ENCODE peak calls at places on chromosome 16, in seven cellular contexts. One of them, this sample, is unnamed. For H3K4me1 and H3K9me3, the result is how much of the 10 kb centered on the place peaks cover.

GRCh38 chr16:77002644-77003043 is 188.3 kb upstream of the MON1B start:
- DNase-seq in ovary: no peak
- DNase-seq in endothelial cell of umbilical vein: no peak
- DNase-seq in breast epithelium: no peak
- DNase-seq in body of pancreas: no peak
- DNase-seq in GM12878: no peak
- DNase-seq in stomach: no peak
- DNase-seq in this sample: no peak

GRCh38 chr16:85080923-85081498 is 31.3 kb downstream of the CIBAR2 start:
- DNase-seq in breast epithelium: no peak
- DNase-seq in ovary: no peak
- DNase-seq in GM12878: no peak
- DNase-seq in endothelial cell of umbilical vein: no peak
- DNase-seq in body of pancreas: no peak
- DNase-seq in stomach: no peak
- DNase-seq in this sample: no peak

GRCh38 chr16:88064889-88065746 is 113.9 kb downstream of the BANP start:
- DNase-seq in ovary: peak
- DNase-seq in body of pancreas: no peak
- DNase-seq in breast epithelium: no peak
- DNase-seq in stomach: no peak
- DNase-seq in endothelial cell of umbilical vein: no peak
- DNase-seq in GM12878: no peak
- DNase-seq in this sample: no peak

GRCh38 chr16:51113254-51114125 is 37.6 kb downstream of the SALL1 start:
- DNase-seq in GM12878: no peak
- DNase-seq in stomach: no peak
- DNase-seq in breast epithelium: no peak
- DNase-seq in ovary: no peak
- DNase-seq in body of pancreas: no peak
- DNase-seq in endothelial cell of umbilical vein: no peak
- DNase-seq in this sample: no peak

GRCh38 chr16:53056528-53056881 is 1.7 kb downstream of the CHD9 start:
- DNase-seq in GM12878: no peak
- DNase-seq in endothelial cell of umbilical vein: peak
- DNase-seq in body of pancreas: no peak
- DNase-seq in ovary: no peak
- DNase-seq in stomach: no peak
- DNase-seq in breast epithelium: no peak
- DNase-seq in this sample: no peak

GRCh38 chr16:17367034-17367433 is 103.7 kb downstream of the XYLT1 start:
- DNase-seq in stomach: no peak
- DNase-seq in breast epithelium: no peak
- DNase-seq in body of pancreas: no peak
- DNase-seq in ovary: no peak
- DNase-seq in endothelial cell of umbilical vein: no peak
- DNase-seq in GM12878: no peak
- DNase-seq in this sample: no peak

GRCh38 chr16:26382607-26383006 is 684.1 kb upstream of the C16orf82 start:
- DNase-seq in stomach: no peak
- DNase-seq in breast epithelium: no peak
- DNase-seq in endothelial cell of umbilical vein: no peak
- DNase-seq in body of pancreas: no peak
- DNase-seq in ovary: no peak
- DNase-seq in GM12878: no peak
- DNase-seq in this sample: no peak

GRCh38 chr16:19718624-19718965 is 524 bp downstream of the IQCK start:
- DNase-seq in GM12878: no peak
- DNase-seq in ovary: no peak
- DNase-seq in body of pancreas: peak
- DNase-seq in breast epithelium: no peak
- DNase-seq in endothelial cell of umbilical vein: no peak
- DNase-seq in stomach: no peak
- DNase-seq in this sample: no peak

GRCh38 chr16:1295465-1295864 is 14.0 kb upstream of the UBE2I start:
- DNase-seq in body of pancreas: no peak
- DNase-seq in breast epithelium: no peak
- DNase-seq in ovary: no peak
- DNase-seq in endothelial cell of umbilical vein: no peak
- DNase-seq in GM12878: no peak
- DNase-seq in stomach: no peak
- DNase-seq in this sample: no peak

GRCh38 chr16:30066882-30067583 is 1.5 kb downstream of the ALDOA start:
- DNase-seq in GM12878: no peak
- DNase-seq in endothelial cell of umbilical vein: no peak
- DNase-seq in ovary: peak
- DNase-seq in body of pancreas: no peak
- DNase-seq in stomach: no peak
- DNase-seq in breast epithelium: no peak
- DNase-seq in this sample: no peak

GRCh38 chr16:30067584-30067916 is 2.0 kb downstream of the ALDOA start:
- DNase-seq in endothelial cell of umbilical vein: no peak
- DNase-seq in ovary: no peak
- DNase-seq in breast epithelium: no peak
- DNase-seq in GM12878: no peak
- DNase-seq in body of pancreas: no peak
- DNase-seq in stomach: no peak
- DNase-seq in this sample: no peak

GRCh38 chr16:30064746-30065111 is 831 bp upstream of the ALDOA start:
- DNase-seq in breast epithelium: no peak
- DNase-seq in body of pancreas: no peak
- DNase-seq in ovary: no peak
- DNase-seq in GM12878: no peak
- DNase-seq in stomach: no peak
- DNase-seq in endothelial cell of umbilical vein: no peak
- DNase-seq in this sample: no peak

GRCh38 chr16:30065112-30065942 is at the start of gene ALDOA:
- DNase-seq in endothelial cell of umbilical vein: peak
- DNase-seq in body of pancreas: peak
- DNase-seq in GM12878: peak
- DNase-seq in stomach: peak
- DNase-seq in ovary: peak
- DNase-seq in breast epithelium: peak
- DNase-seq in this sample: peak

DNA sequence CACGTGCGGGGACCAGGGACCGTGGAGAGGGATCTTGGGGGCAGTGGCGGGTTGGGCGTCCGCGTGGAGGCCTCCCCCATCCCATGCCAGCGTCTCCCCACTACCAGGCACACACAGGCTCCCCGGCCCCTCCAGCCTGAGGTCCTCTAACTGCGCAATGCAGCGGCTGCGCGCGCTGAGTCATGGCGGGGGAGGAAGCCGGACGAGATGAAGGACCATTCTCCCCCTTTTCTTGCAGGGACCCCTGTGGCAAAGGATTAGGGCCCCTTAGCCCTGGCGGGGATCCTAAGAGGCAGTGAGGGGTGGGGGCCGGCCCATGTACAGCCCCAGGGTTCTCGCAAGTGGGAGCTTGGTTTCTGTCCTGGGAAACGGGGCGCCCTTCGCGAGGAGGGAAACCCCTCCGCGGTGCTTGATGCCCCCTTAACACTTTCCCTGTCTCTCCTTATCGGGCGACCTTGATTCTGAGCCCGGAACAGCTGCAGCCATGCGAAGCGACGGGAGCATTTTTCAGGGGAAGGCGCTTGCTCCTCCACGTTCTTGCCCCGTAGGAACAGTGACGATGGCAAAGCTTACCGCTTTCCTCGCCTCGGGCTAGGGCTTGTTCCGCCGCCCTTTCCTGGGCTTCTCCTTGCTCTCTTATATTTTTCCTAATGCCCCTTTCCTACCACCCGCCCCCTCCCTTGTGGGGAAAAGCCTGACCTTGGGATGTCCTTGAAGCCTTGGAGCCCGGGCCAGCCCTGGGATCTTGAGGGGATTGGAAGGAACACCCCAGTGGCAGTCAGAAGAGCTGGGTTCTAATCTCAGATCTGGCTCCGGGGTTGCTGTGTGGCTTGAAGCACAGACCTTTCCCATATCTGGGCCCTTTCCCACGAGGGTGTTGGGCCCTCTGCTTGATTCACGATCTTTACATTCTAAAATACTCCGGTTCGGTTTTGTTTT is 652 bp downstream of the ALDOA start:
- DNase-seq in ovary: no peak
- DNase-seq in body of pancreas: no peak
- DNase-seq in breast epithelium: no peak
- DNase-seq in stomach: no peak
- DNase-seq in endothelial cell of umbilical vein: no peak
- DNase-seq in GM12878: no peak
- DNase-seq in this sample: no peak
- H3K4me1 ChIP-seq in ovary: under half
- H3K4me1 ChIP-seq in body of pancreas: under half
- H3K4me1 ChIP-seq in breast epithelium: under half
- H3K4me1 ChIP-seq in stomach: half or more
- H3K4me1 ChIP-seq in endothelial cell of umbilical vein: under half
- H3K4me1 ChIP-seq in GM12878: under half
- H3K4me1 ChIP-seq in this sample: under half

DNA sequence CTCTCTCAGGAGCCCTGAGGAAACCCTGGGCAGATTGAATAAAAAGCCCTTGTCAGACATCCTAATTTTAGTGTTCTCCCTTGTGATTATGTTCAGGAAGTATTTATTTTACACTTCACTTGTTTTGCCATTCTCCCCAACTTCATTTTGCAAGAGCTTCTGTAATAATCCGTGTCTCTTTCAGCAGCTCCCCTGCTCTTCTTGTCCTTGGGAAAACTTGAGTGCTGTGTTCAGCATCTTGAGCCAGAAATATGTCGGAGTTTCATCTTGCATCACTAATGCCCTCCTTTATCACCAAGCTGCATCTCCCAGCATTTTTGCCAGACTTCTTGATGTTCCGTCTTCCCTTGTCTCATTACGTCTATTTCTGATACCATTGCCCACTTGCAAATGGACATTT is 486.5 kb upstream of the EEF2KMT start:
- DNase-seq in endothelial cell of umbilical vein: no peak
- DNase-seq in ovary: no peak
- DNase-seq in body of pancreas: no peak
- DNase-seq in breast epithelium: no peak
- DNase-seq in GM12878: no peak
- DNase-seq in stomach: no peak
- DNase-seq in this sample: no peak
- H3K9me3 ChIP-seq in endothelial cell of umbilical vein: under half
- H3K9me3 ChIP-seq in ovary: under half
- H3K9me3 ChIP-seq in body of pancreas: under half
- H3K9me3 ChIP-seq in breast epithelium: under half
- H3K9me3 ChIP-seq in GM12878: under half
- H3K9me3 ChIP-seq in stomach: under half
- H3K9me3 ChIP-seq in this sample: under half

GRCh38 chr16:89700649-89701424 is 668 bp downstream of the SPATA2L start:
- DNase-seq in ovary: peak
- DNase-seq in stomach: peak
- DNase-seq in body of pancreas: peak
- DNase-seq in GM12878: no peak
- DNase-seq in endothelial cell of umbilical vein: peak
- DNase-seq in breast epithelium: peak
- DNase-seq in this sample: no peak

GRCh38 chr16:89700100-89700648 is 1.3 kb downstream of the SPATA2L start:
- DNase-seq in endothelial cell of umbilical vein: peak
- DNase-seq in ovary: peak
- DNase-seq in stomach: peak
- DNase-seq in GM12878: peak
- DNase-seq in body of pancreas: peak
- DNase-seq in breast epithelium: peak
- DNase-seq in this sample: peak

GRCh38 chr16:89705006-89705405 is 3.5 kb upstream of the SPATA2L start:
- DNase-seq in GM12878: no peak
- DNase-seq in body of pancreas: no peak
- DNase-seq in endothelial cell of umbilical vein: no peak
- DNase-seq in stomach: no peak
- DNase-seq in ovary: peak
- DNase-seq in breast epithelium: no peak
- DNase-seq in this sample: no peak

GRCh38 chr16:89704281-89704680 is 2.8 kb upstream of the SPATA2L start:
- DNase-seq in body of pancreas: no peak
- DNase-seq in endothelial cell of umbilical vein: no peak
- DNase-seq in breast epithelium: no peak
- DNase-seq in GM12878: no peak
- DNase-seq in stomach: no peak
- DNase-seq in ovary: no peak
- DNase-seq in this sample: no peak

DNA sequence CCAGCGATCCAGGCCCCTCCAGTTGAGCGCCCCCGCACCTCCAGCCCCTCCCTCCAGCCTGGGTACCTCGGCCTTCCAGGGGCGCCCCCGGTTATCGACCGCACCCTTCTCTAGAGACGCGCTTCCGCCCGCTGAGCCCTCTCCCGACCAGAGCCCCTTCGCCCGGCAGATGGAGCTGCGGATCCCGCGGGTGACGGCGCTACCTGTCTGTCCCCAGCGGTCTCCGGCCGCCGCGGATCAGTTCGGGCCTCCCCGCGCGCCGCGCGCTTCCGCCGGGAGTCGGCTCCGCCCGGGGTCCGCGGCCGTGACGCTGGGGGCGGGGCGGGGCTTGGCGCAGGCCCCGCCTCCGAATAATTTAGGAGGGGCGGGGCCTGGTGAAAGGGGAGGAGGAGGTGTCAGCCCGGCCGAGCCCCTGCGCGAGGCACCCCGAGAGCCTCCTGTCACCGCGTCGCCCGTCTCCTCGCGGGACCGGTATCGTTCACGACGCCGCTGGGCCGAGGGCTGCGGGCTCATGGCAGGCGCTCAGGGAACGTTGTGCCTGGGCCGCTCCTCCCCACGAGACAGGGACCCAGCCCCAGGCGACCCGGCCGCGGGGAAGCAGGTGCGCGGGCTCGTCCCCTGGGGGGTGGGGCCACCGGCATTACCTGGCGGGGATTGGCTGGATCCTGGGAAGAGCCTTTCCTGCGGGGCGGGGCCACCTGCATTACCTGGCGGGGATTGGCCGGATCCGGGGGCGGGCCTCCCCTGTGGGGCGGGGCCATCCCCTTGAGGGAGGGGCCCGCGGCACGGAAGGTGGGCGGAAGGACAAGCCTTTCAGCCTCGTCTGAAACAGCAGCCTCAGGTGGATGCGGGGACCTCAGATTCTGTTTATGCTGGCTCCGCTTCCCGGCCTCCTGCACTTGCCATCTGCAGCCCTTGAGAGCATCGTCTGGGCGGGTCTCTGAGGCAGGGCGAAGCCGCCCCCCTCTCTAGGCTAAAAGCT is at the start of gene SPATA2L:
- DNase-seq in breast epithelium: peak
- DNase-seq in GM12878: peak
- DNase-seq in ovary: peak
- DNase-seq in endothelial cell of umbilical vein: peak
- DNase-seq in body of pancreas: peak
- DNase-seq in stomach: peak
- DNase-seq in this sample: peak
- TF ChIP-seq POLR2A in breast epithelium: peak
- TF ChIP-seq POLR2A in GM12878: peak
- TF ChIP-seq POLR2A in ovary: peak
- TF ChIP-seq POLR2A in endothelial cell of umbilical vein: peak
- TF ChIP-seq POLR2A in body of pancreas: peak
- TF ChIP-seq POLR2A in stomach: peak
- TF ChIP-seq POLR2A in this sample: peak

DNA sequence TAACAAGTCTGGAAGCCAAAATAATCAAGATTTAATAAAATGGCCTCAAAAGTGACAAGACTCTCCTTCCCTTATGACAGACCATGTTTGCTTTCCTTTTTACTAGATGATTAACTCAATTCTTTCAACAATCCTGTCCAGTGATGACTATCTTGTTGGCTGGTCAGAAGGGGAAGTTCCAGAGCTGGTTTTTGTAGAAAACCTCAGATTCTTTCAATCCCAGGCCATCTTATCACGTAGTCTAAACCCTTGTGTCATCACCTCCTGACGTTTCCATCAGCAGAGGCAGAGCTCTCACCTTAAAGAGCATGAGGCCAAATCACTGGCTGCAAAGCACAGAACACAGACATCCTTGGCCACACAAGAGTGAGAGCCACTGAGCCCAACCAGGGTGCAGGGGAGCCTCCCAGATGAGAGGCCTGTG is 125.3 kb downstream of the ANKRD11 start:
- DNase-seq in ovary: no peak
- DNase-seq in body of pancreas: no peak
- DNase-seq in GM12878: no peak
- DNase-seq in endothelial cell of umbilical vein: peak
- DNase-seq in stomach: no peak
- DNase-seq in breast epithelium: no peak
- DNase-seq in this sample: no peak
- H3K4me1 ChIP-seq in ovary: under half
- H3K4me1 ChIP-seq in body of pancreas: half or more
- H3K4me1 ChIP-seq in GM12878: half or more
- H3K4me1 ChIP-seq in endothelial cell of umbilical vein: under half
- H3K4me1 ChIP-seq in stomach: half or more
- H3K4me1 ChIP-seq in breast epithelium: under half
- H3K4me1 ChIP-seq in this sample: half or more

This sample was measured in tibial nerve.